ENCODE peak calls at places on chromosomes 3 and 15, in nine cellular contexts. F is central memory CD4-positive, alpha-beta T cell; P is activated effector memory CD4-positive, alpha-beta T cell treated with Interleukin-2 at 50 U/mL for 16 hours; G is right lobe of liver; V is fibroblast of the conjunctiva; J is mammary epithelial cell; I is choroid plexus epithelial cell; W is CD4-positive, alpha-beta T cell; D is GM12891. A is an unnamed sample.

GRCh38 chr15:64464271-64465005 is 4.1 kb downstream of the ZNF609 start:
- DNase-seq in D (no peak), F (no peak), V (no peak), W (no peak), P (no peak), J (no peak), G (no peak), I (no peak), A (no peak)

GRCh38 chr3:195209836-195210551 is 61.0 kb downstream of the XXYLT1 start:
- DNase-seq in G (no peak), I (peak; percentile 83), V (peak; percentile 77), P (no peak), W (no peak), D (no peak), F (no peak), J (no peak), A (no peak)

GRCh38 chr15:22961661-22962221 is 18.4 kb downstream of the CYFIP1 start:
- DNase-seq in D (no peak), W (no peak), J (no peak), G (no peak), V (no peak), P (no peak), F (no peak), I (peak; percentile 29), A (no peak)

GRCh38 chr3:53473422-53473821 is 21.0 kb upstream of the CACNA1D start:
- DNase-seq in G (no peak), D (no peak), P (no peak), W (no peak), J (no peak), F (no peak), V (no peak), I (no peak), A (no peak)

GRCh38 chr15:79184465-79184892 is 93.9 kb upstream of the RASGRF1 start:
- DNase-seq in V (peak; percentile 28), G (peak; percentile 76), J (peak; percentile 42), D (peak; percentile 44), P (peak; percentile 33), I (peak; percentile 79), F (peak; percentile 38), W (peak; percentile 46), A (peak; percentile 74)

GRCh38 chr3:52058111-52058510 is 1.7 kb upstream of the DUSP7 start:
- DNase-seq in G (no peak), V (no peak), I (no peak), J (no peak), P (no peak), F (no peak), D (no peak), W (no peak), A (no peak)

GRCh38 chr15:65904301-65904700 is 35.0 kb downstream of the RAB11A start:
- DNase-seq in D (no peak), W (no peak), G (no peak), P (no peak), F (no peak), J (no peak), I (peak; percentile 65), V (no peak), A (no peak)

GRCh38 chr3:46276497-46277099 is 34.3 kb downstream of the CCR3 start:
- DNase-seq in V (no peak), D (no peak), W (peak; percentile 63), P (peak; percentile 70), G (peak; percentile 66), J (peak; percentile 54), F (peak; percentile 67), I (peak; percentile 18), A (peak; percentile 63)

GRCh38 chr3:95280711-95281352 is 1218.0 kb downstream of the NSUN3 start:
- DNase-seq in V (no peak), W (no peak), I (no peak), G (no peak), J (no peak), P (no peak), D (no peak), F (no peak), A (no peak)

GRCh38 chr3:134628884-134629283 is 21.9 kb downstream of the KY start:
- DNase-seq in F (no peak), W (no peak), J (no peak), D (no peak), G (no peak), P (no peak), I (no peak), V (no peak), A (no peak)

GRCh38 chr3:10762611-10763247 is 53.3 kb upstream of the SLC6A11 start:
- DNase-seq in D (no peak), F (no peak), I (no peak), G (no peak), V (no peak), W (no peak), J (no peak), P (no peak), A (no peak)

GRCh38 chr3:46979958-46980497 is 562 bp downstream of the NBEAL2 start:
- DNase-seq in V (no peak), P (no peak), J (no peak), G (peak; percentile 68), I (no peak), W (no peak), F (no peak), D (no peak), A (no peak)

GRCh38 chr3:147210676-147211075 is 195.7 kb downstream of the ZIC4 start:
- DNase-seq in W (no peak), P (no peak), J (no peak), G (no peak), V (no peak), F (no peak), D (no peak), I (peak; percentile 60), A (no peak)

A was measured in GM10248.